ENCODE peak calls at places on chromosomes 3 and 15, in four cellular contexts. U, K, C and E are unnamed samples.
A peak's percentile ranks its signal among the peaks of the same experiment; 100 is the strongest.

GRCh38 chr3:112602217-112602838 is 38.6 kb downstream of the CCDC80 start:
- DNase-seq in C (no peak), U (no peak), K (no peak), E (no peak)

GRCh38 chr3:66761093-66761780 is 236.9 kb upstream of the KBTBD8 start:
- DNase-seq in C (no peak), K (no peak), U (no peak), E (no peak)

GRCh38 chr3:141367038-141367730 is 1.1 kb upstream of the ZBTB38 start:
- DNase-seq in C (no peak), K (peak; percentile 46), U (peak; percentile 100), E (no peak)

GRCh38 chr15:76576526-76577279 is 240.1 kb downstream of the ISL2 start:
- DNase-seq in U (no peak), K (no peak), C (no peak), E (no peak)

GRCh38 chr3:108088146-108088545 is 2.7 kb downstream of the CD47 start:
- DNase-seq in K (no peak), U (no peak), C (no peak), E (no peak)

GRCh38 chr3:142657033-142657432 is 60.8 kb downstream of the PLS1 start:
- DNase-seq in K (no peak), C (no peak), U (no peak), E (no peak)

GRCh38 chr15:61216519-61216918 is 12.6 kb downstream of the RORA start:
- DNase-seq in C (no peak), K (no peak), U (no peak), E (no peak)

GRCh38 chr3:106372293-106372648 is 503.5 kb upstream of the CBLB start:
- DNase-seq in K (no peak), U (no peak), C (no peak), E (no peak)

GRCh38 chr15:43150171-43150929 is 17.0 kb downstream of the TMEM62 start:
- DNase-seq in C (no peak), K (peak; percentile 79), U (peak; percentile 98), E (no peak)

GRCh38 chr3:169811606-169812123 is 1.0 kb upstream of the LRRIQ4 start:
- DNase-seq in K (no peak), U (peak; percentile 60), C (no peak), E (peak; percentile 41)

GRCh38 chr15:68506071-68506470 is 72.7 kb upstream of the CORO2B start:
- DNase-seq in K (no peak), U (no peak), C (no peak), E (no peak)

GRCh38 chr15:39144613-39145012 is 436.3 kb upstream of the THBS1 start:
- DNase-seq in K (no peak), C (no peak), U (no peak), E (no peak)

GRCh38 chr3:2774485-2774884 is 335.7 kb downstream of the IL5RA start:
- DNase-seq in K (no peak), C (no peak), U (no peak), E (no peak)

GRCh38 chr15:68415501-68416157 is 16.3 kb downstream of the ITGA11 start:
- DNase-seq in U (no peak), K (no peak), C (no peak), E (no peak)

GRCh38 chr3:43330981-43331380 is 44.6 kb downstream of the SNRK start:
- DNase-seq in K (no peak), U (peak; percentile 8), C (no peak), E (no peak)

GRCh38 chr15:25175789-25176615 is 221.2 kb downstream of the SNRPN start:
- DNase-seq in K (no peak), U (no peak), C (no peak), E (no peak)

GRCh38 chr3:128492353-128493220 is at the start of gene GATA2:
- DNase-seq in K (no peak), C (no peak), U (peak; percentile 24), E (no peak)

GRCh38 chr3:105730973-105731372 is 137.8 kb downstream of the CBLB start:
- DNase-seq in C (no peak), K (no peak), U (no peak), E (no peak)

GRCh38 chr3:20822251-20822650 is 636.2 kb upstream of the SGO1 start:
- DNase-seq in U (no peak), K (no peak), C (no peak), E (no peak)

GRCh38 chr3:138389841-138390581 is 41.6 kb downstream of the MRAS start:
- DNase-seq in U (peak; percentile 91), C (no peak), K (peak; percentile 90), E (no peak)

GRCh38 chr3:120622870-120623718 is 27.0 kb downstream of the NDUFB4 start:
- DNase-seq in C (peak; percentile 3), U (peak; percentile 99), K (no peak), E (no peak)

GRCh38 chr3:196274585-196274984 is 12.9 kb downstream of the PCYT1A start:
- DNase-seq in K (no peak), C (peak; percentile 25), U (no peak), E (no peak)

GRCh38 chr3:17755836-17756235 is 13.4 kb upstream of the TBC1D5 start:
- DNase-seq in C (no peak), K (no peak), U (no peak), E (no peak)

GRCh38 chr3:70281663-70282062 is 30.8 kb downstream of the MDFIC2 start:
- DNase-seq in U (no peak), C (no peak), K (peak; percentile 42), E (no peak)

GRCh38 chr3:175356899-175357324 is 497.8 kb downstream of the NAALADL2 start:
- DNase-seq in U (peak; percentile 3), C (no peak), K (no peak), E (no peak)

GRCh38 chr3:114362815-114363214 is 69.0 kb downstream of the TIGIT start:
- DNase-seq in C (no peak), U (peak; percentile 44), K (peak; percentile 5), E (peak; percentile 21)

GRCh38 chr3:17394541-17395179 is 347.8 kb downstream of the TBC1D5 start:
- DNase-seq in C (no peak), U (no peak), K (no peak), E (no peak)

GRCh38 chr3:153783106-153783505 is 338.1 kb upstream of the ARHGEF26 start:
- DNase-seq in U (no peak), K (no peak), C (no peak), E (no peak)

GRCh38 chr3:102114264-102114979 is 265.1 kb downstream of the NFKBIZ start:
- DNase-seq in K (no peak), C (no peak), U (no peak), E (no peak)

GRCh38 chr3:106092792-106093191 is 224.0 kb upstream of the CBLB start:
- DNase-seq in K (no peak), C (no peak), U (no peak), E (no peak)

GRCh38 chr15:58568157-58568571 is 136.4 kb downstream of the LIPC start:
- DNase-seq in K (no peak), U (no peak), C (no peak), E (no peak)

GRCh38 chr3:140715035-140715434 is 37.2 kb downstream of the TRIM42 start:
- DNase-seq in C (no peak), U (no peak), K (no peak), E (no peak)

GRCh38 chr3:171461087-171461917 is 1.1 kb upstream of the TNIK start:
- DNase-seq in U (peak; percentile 36), C (no peak), K (peak; percentile 41), E (peak; percentile 54)

GRCh38 chr15:101359365-101359947 is 64.4 kb upstream of the SNRPA1 start:
- DNase-seq in K (no peak), U (no peak), C (no peak), E (no peak)